ENCODE peak calls at places on chromosomes 13 and 19, in five cellular contexts. Z is psoas muscle, C is astrocyte of the cerebellum, H is fibroblast of mammary gland, Q is astrocyte. X is an unnamed sample.

GRCh38 chr19:5961969-5962945 is 15.7 kb downstream of the RANBP3 start:
- DNase-seq in Z (no peak), C (no peak), H (no peak), Q (no peak), X (peak; percentile 88)

GRCh38 chr19:35155441-35155840 is 906 bp downstream of the FXYD5 start:
- DNase-seq in Z (no peak), C (no peak), H (no peak), Q (no peak), X (no peak)

GRCh38 chr13:29572575-29572974 is 22.9 kb downstream of the SLC7A1 start:
- DNase-seq in Z (no peak), C (no peak), H (no peak), Q (no peak), X (no peak)

GRCh38 chr13:109941221-109941620 is 154.8 kb upstream of the IRS2 start:
- DNase-seq in Z (no peak), C (no peak), H (no peak), Q (no peak), X (no peak)

GRCh38 chr13:49366841-49367240 is 77.0 kb downstream of the CAB39L start:
- DNase-seq in Z (no peak), C (no peak), H (peak; percentile 26), Q (peak; percentile 16), X (no peak)

GRCh38 chr19:12882589-12882988 is 1.3 kb upstream of the DNASE2 start:
- DNase-seq in Z (no peak), C (no peak), H (no peak), Q (no peak), X (no peak)

GRCh38 chr19:47805313-47805712 is 962 bp upstream of the TPRX1 start:
- DNase-seq in Z (no peak), C (no peak), H (no peak), Q (no peak), X (no peak)

GRCh38 chr13:99208185-99208584 is 7.5 kb downstream of the UBAC2 start:
- DNase-seq in Z (no peak), C (no peak), H (no peak), Q (no peak), X (no peak)

GRCh38 chr19:38262585-38263268 is 1.6 kb upstream of the SPINT2 start:
- DNase-seq in Z (no peak), C (no peak), H (no peak), Q (no peak), X (no peak)

GRCh38 chr19:15378529-15379082 is 981 bp downstream of the AKAP8 start:
- DNase-seq in Z (peak; percentile 71), C (no peak), H (peak; percentile 44), Q (peak; percentile 16), X (peak; percentile 76)

GRCh38 chr13:37173214-37173613 is 67.8 kb upstream of the CSNK1A1L start:
- DNase-seq in Z (no peak), C (peak; percentile 68), H (peak; percentile 88), Q (peak; percentile 91), X (peak; percentile 31)

GRCh38 chr13:24292476-24292875 is 16.9 kb upstream of the C1QTNF9 start:
- DNase-seq in Z (no peak), C (peak; percentile 68), H (no peak), Q (no peak), X (no peak)

GRCh38 chr13:112840472-112841302 is 128.3 kb upstream of the MCF2L start:
- DNase-seq in Z (no peak), C (no peak), H (no peak), Q (no peak), X (no peak)

GRCh38 chr13:97445504-97446187 is 11.7 kb downstream of the RAP2A start:
- DNase-seq in Z (no peak), C (no peak), H (no peak), Q (no peak), X (no peak)

GRCh38 chr13:97446448-97446847 is 12.5 kb downstream of the RAP2A start:
- DNase-seq in Z (no peak), C (no peak), H (no peak), Q (no peak), X (no peak)

GRCh38 chr13:97448503-97449251 is 14.7 kb downstream of the RAP2A start:
- DNase-seq in Z (no peak), C (no peak), H (peak; percentile 15), Q (no peak), X (no peak)
- H3K4me3 ChIP-seq in Z (no peak overlapping the region), C (no peak overlapping the region), H (no peak overlapping the region), Q (no peak overlapping the region), X (no peak overlapping the region)

GRCh38 chr19:51333836-51334460 is 8.0 kb downstream of the VSIG10L start:
- DNase-seq in Z (no peak), C (no peak), H (no peak), Q (no peak), X (no peak)
- H3K4me3 ChIP-seq in Z (no peak overlapping the region), C (no peak overlapping the region), H (no peak overlapping the region), Q (no peak overlapping the region), X (no peak overlapping the region)

DNA sequence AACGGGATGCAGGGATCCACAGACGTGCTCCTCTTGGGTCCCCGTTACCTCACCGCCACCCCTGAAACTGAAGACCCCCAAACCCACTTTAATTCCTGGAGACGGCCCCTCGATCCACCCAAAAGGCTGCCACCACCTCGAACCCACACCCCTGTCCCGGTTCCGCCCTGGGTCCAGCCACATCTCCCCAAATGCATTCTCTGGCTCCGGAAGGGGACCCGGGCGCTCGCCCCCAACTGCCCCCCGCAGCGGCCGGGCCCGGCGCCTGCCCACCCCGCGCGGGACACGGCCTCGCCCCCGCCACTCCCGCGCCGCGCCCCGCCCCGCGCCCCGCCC is 217 bp upstream of the FSTL3 start:
- DNase-seq in Z (no peak), C (no peak), H (no peak), Q (no peak), X (no peak)
- H3K4me3 ChIP-seq in Z (peak overlapping the region; percentile 60), C (peak overlapping the region; percentile 56), H (peak overlapping the region; percentile 28), Q (peak overlapping the region; percentile 44), X (no peak overlapping the region)

GRCh38 chr19:46295401-46296308 is 1.2 kb upstream of the HIF3A start:
- DNase-seq in Z (peak; percentile 25), C (no peak), H (no peak), Q (no peak), X (no peak)
- H3K4me3 ChIP-seq in Z (no peak overlapping the region), C (no peak overlapping the region), H (no peak overlapping the region), Q (no peak overlapping the region), X (no peak overlapping the region)

GRCh38 chr19:33470686-33471085 is 50.9 kb downstream of the PEPD start:
- DNase-seq in Z (no peak), C (no peak), H (no peak), Q (no peak), X (no peak)
- H3K4me3 ChIP-seq in Z (no peak overlapping the region), C (no peak overlapping the region), H (no peak overlapping the region), Q (no peak overlapping the region), X (no peak overlapping the region)

DNA sequence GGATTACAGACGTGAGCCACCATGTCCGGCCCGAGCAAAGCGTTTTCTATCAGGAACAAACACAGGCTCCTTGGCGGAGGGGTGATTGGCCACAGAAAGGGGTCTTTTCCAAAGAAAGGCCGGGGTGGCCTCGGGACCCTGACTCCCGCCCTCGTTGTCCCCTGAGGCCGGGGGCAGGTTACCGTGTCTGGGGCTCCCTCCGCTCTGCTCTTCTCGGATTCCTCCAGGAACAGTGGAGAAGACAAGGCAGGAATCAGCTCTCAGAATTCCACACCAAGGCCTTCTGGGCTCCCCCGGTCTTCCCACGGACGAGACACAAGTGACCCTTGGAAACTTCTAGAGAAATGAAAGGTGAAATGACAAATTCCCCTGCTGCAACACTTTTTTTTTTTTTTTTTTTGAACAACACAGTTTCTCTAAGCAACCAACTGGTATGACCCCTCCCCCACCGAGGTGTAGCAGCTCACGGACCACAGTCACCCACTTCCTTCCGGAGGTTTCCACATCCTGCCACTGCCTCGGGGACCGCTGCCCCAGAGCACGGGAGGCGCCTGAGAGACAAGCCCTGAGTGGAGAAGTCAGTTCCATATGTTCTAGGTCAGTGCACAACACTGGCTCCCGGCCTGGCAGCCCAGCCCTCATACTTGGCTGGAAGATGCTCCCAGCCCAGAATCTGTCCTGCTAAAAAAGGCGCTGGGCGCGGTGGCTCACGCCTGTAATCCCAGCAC is 11.0 kb downstream of the MOB3A start:
- DNase-seq in Z (peak; percentile 78), C (no peak), H (peak; percentile 50), Q (peak; percentile 27), X (peak; percentile 76)
- H3K4me3 ChIP-seq in Z (no peak overlapping the region), C (no peak overlapping the region), H (no peak overlapping the region), Q (peak overlapping the region; percentile 10), X (no peak overlapping the region)

GRCh38 chr13:107450931-107451330 is 764.4 kb downstream of the LIG4 start:
- DNase-seq in Z (no peak), C (peak; percentile 98), H (peak; percentile 79), Q (peak; percentile 99), X (peak; percentile 99)
- H3K4me3 ChIP-seq in Z (no peak overlapping the region), C (no peak overlapping the region), H (no peak overlapping the region), Q (no peak overlapping the region), X (no peak overlapping the region)

DNA sequence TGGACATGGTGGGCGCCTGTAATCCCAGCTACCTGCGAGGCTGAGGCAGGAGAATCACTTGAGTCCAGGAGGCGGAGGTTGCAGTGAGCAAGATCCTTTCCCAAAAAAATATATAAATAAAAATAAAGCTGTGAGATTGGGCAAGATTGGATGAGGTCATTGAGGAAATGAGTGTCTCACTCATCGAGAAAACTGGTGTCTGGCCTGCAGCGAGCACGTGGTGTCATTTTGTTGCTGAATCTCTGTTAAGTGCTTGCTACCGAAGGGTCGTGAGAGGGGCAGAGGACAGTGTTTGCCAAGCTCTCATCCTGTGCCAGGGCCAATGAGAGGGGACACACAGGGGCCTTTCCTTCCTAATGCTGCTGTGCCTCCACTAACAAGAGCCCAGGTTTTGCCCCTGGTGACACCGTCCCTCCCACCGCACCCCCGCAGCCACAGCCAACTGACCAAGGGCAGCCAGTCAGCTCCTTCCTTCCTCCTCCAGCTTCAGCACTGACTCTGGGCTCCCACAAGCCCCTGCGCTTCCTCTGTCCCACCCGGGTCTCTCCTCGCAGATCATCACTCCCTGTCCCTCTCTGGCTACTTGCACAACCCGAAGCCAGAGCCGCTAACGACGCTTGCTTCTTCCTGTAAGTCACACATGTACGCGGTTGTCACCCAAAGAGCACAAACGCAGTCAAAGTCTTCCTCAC is 3.2 kb downstream of the POLD1 start:
- DNase-seq in Z (no peak), C (no peak), H (peak; percentile 76), Q (no peak), X (peak; percentile 69)
- H3K4me3 ChIP-seq in Z (no peak overlapping the region), C (no peak overlapping the region), H (no peak overlapping the region), Q (no peak overlapping the region), X (no peak overlapping the region)